ENCODE peak calls at places on chromosomes 13 and 19, in nine cellular contexts. One of them, this sample, is unnamed.

GRCh38 chr13:28376604-28377003 is 118.3 kb downstream of the FLT1 start:
- DNase-seq in stimulated activated CD4-positive, alpha-beta T cell treated with anti-CD3 and anti-CD28 coated beads, Interleukin-15, amount 100 ng/mL, for 1 hour: no peak
- DNase-seq in OCI-M1: no peak
- DNase-seq in ovary: no peak
- DNase-seq in PC-3: no peak
- DNase-seq in RPMI7951: no peak
- DNase-seq in NCI-H1417 treated with DMSO at 0.1 percent for 48 hours: no peak
- DNase-seq in adipocyte: no peak
- DNase-seq in SHP77 treated with DMSO at 0.1 percent for 48 hours: no peak
- DNase-seq in this sample: no peak

GRCh38 chr13:77184455-77184854 is 142.4 kb downstream of the MYCBP2 start:
- DNase-seq in adipocyte: no peak
- DNase-seq in SHP77 treated with DMSO at 0.1 percent for 48 hours: no peak
- DNase-seq in RPMI7951: no peak
- DNase-seq in OCI-M1: no peak
- DNase-seq in PC-3: no peak
- DNase-seq in NCI-H1417 treated with DMSO at 0.1 percent for 48 hours: no peak
- DNase-seq in stimulated activated CD4-positive, alpha-beta T cell treated with anti-CD3 and anti-CD28 coated beads, Interleukin-15, amount 100 ng/mL, for 1 hour: no peak
- DNase-seq in ovary: no peak
- DNase-seq in this sample: no peak

GRCh38 chr13:77918391-77919261 is at the start of gene EDNRB:
- DNase-seq in PC-3: no peak
- DNase-seq in ovary: no peak
- DNase-seq in RPMI7951: peak
- DNase-seq in adipocyte: peak
- DNase-seq in stimulated activated CD4-positive, alpha-beta T cell treated with anti-CD3 and anti-CD28 coated beads, Interleukin-15, amount 100 ng/mL, for 1 hour: no peak
- DNase-seq in SHP77 treated with DMSO at 0.1 percent for 48 hours: no peak
- DNase-seq in OCI-M1: peak
- DNase-seq in NCI-H1417 treated with DMSO at 0.1 percent for 48 hours: no peak
- DNase-seq in this sample: no peak

GRCh38 chr19:16429066-16429758 is 42.6 kb downstream of the EPS15L1 start:
- DNase-seq in RPMI7951: no peak
- DNase-seq in NCI-H1417 treated with DMSO at 0.1 percent for 48 hours: no peak
- DNase-seq in PC-3: peak
- DNase-seq in SHP77 treated with DMSO at 0.1 percent for 48 hours: no peak
- DNase-seq in ovary: no peak
- DNase-seq in stimulated activated CD4-positive, alpha-beta T cell treated with anti-CD3 and anti-CD28 coated beads, Interleukin-15, amount 100 ng/mL, for 1 hour: no peak
- DNase-seq in OCI-M1: no peak
- DNase-seq in adipocyte: no peak
- DNase-seq in this sample: peak

GRCh38 chr13:27362064-27362751 is 62.2 kb upstream of the GTF3A start:
- DNase-seq in SHP77 treated with DMSO at 0.1 percent for 48 hours: peak
- DNase-seq in PC-3: peak
- DNase-seq in NCI-H1417 treated with DMSO at 0.1 percent for 48 hours: no peak
- DNase-seq in OCI-M1: peak
- DNase-seq in RPMI7951: peak
- DNase-seq in stimulated activated CD4-positive, alpha-beta T cell treated with anti-CD3 and anti-CD28 coated beads, Interleukin-15, amount 100 ng/mL, for 1 hour: peak
- DNase-seq in ovary: peak
- DNase-seq in adipocyte: peak
- DNase-seq in this sample: peak

GRCh38 chr19:10839071-10840050 is 3.3 kb upstream of the TMED1 start:
- DNase-seq in adipocyte: no peak
- DNase-seq in PC-3: no peak
- DNase-seq in OCI-M1: peak
- DNase-seq in ovary: no peak
- DNase-seq in RPMI7951: no peak
- DNase-seq in stimulated activated CD4-positive, alpha-beta T cell treated with anti-CD3 and anti-CD28 coated beads, Interleukin-15, amount 100 ng/mL, for 1 hour: no peak
- DNase-seq in SHP77 treated with DMSO at 0.1 percent for 48 hours: no peak
- DNase-seq in NCI-H1417 treated with DMSO at 0.1 percent for 48 hours: no peak
- DNase-seq in this sample: no peak

GRCh38 chr13:26721251-26721939 is 39.2 kb downstream of the GPR12 start:
- DNase-seq in PC-3: no peak
- DNase-seq in stimulated activated CD4-positive, alpha-beta T cell treated with anti-CD3 and anti-CD28 coated beads, Interleukin-15, amount 100 ng/mL, for 1 hour: no peak
- DNase-seq in NCI-H1417 treated with DMSO at 0.1 percent for 48 hours: no peak
- DNase-seq in ovary: no peak
- DNase-seq in RPMI7951: peak
- DNase-seq in adipocyte: no peak
- DNase-seq in SHP77 treated with DMSO at 0.1 percent for 48 hours: peak
- DNase-seq in OCI-M1: peak
- DNase-seq in this sample: no peak

GRCh38 chr19:30107351-30107750 is 165.3 kb downstream of the URI1 start:
- DNase-seq in RPMI7951: no peak
- DNase-seq in stimulated activated CD4-positive, alpha-beta T cell treated with anti-CD3 and anti-CD28 coated beads, Interleukin-15, amount 100 ng/mL, for 1 hour: no peak
- DNase-seq in SHP77 treated with DMSO at 0.1 percent for 48 hours: no peak
- DNase-seq in PC-3: no peak
- DNase-seq in adipocyte: no peak
- DNase-seq in NCI-H1417 treated with DMSO at 0.1 percent for 48 hours: no peak
- DNase-seq in OCI-M1: no peak
- DNase-seq in ovary: no peak
- DNase-seq in this sample: no peak

GRCh38 chr19:50481351-50482149 is 4.9 kb upstream of the GARIN5A start:
- DNase-seq in adipocyte: no peak
- DNase-seq in RPMI7951: no peak
- DNase-seq in stimulated activated CD4-positive, alpha-beta T cell treated with anti-CD3 and anti-CD28 coated beads, Interleukin-15, amount 100 ng/mL, for 1 hour: no peak
- DNase-seq in NCI-H1417 treated with DMSO at 0.1 percent for 48 hours: no peak
- DNase-seq in ovary: no peak
- DNase-seq in OCI-M1: no peak
- DNase-seq in PC-3: no peak
- DNase-seq in SHP77 treated with DMSO at 0.1 percent for 48 hours: no peak
- DNase-seq in this sample: no peak

GRCh38 chr19:18481505-18482222 is 40.2 kb downstream of the ELL start:
- DNase-seq in NCI-H1417 treated with DMSO at 0.1 percent for 48 hours: no peak
- DNase-seq in adipocyte: no peak
- DNase-seq in SHP77 treated with DMSO at 0.1 percent for 48 hours: no peak
- DNase-seq in stimulated activated CD4-positive, alpha-beta T cell treated with anti-CD3 and anti-CD28 coated beads, Interleukin-15, amount 100 ng/mL, for 1 hour: no peak
- DNase-seq in ovary: no peak
- DNase-seq in OCI-M1: no peak
- DNase-seq in PC-3: no peak
- DNase-seq in RPMI7951: no peak
- DNase-seq in this sample: no peak

GRCh38 chr13:100100115-100100879 is 11.4 kb downstream of the PCCA start:
- DNase-seq in adipocyte: peak
- DNase-seq in stimulated activated CD4-positive, alpha-beta T cell treated with anti-CD3 and anti-CD28 coated beads, Interleukin-15, amount 100 ng/mL, for 1 hour: no peak
- DNase-seq in OCI-M1: peak
- DNase-seq in SHP77 treated with DMSO at 0.1 percent for 48 hours: no peak
- DNase-seq in PC-3: peak
- DNase-seq in RPMI7951: peak
- DNase-seq in NCI-H1417 treated with DMSO at 0.1 percent for 48 hours: no peak
- DNase-seq in ovary: peak
- DNase-seq in this sample: no peak